ENCODE peak calls at places on chromosomes 6 and 20, in ten cellular contexts. R, U, B, J, S, P, W, D, I and A are unnamed samples.

GRCh38 chr6:133187657-133188453 is 53.3 kb upstream of the EYA4 start:
- DNase-seq in R (no peak), U (no peak), B (no peak), J (no peak), S (no peak), P (no peak), W (no peak), D (peak), I (no peak), A (no peak)

GRCh38 chr6:141118991-141119390 is 1013.7 kb upstream of the GJE1 start:
- DNase-seq in R (no peak), U (no peak), B (no peak), J (no peak), S (no peak), P (no peak), W (no peak), D (no peak), I (no peak), A (no peak)

GRCh38 chr6:10418361-10418861 is 3.5 kb upstream of the TFAP2A start:
- DNase-seq in R (no peak), U (no peak), B (no peak), J (no peak), S (no peak), P (no peak), W (no peak), D (no peak), I (no peak), A (no peak)

GRCh38 chr6:138182939-138183791 is 21.4 kb downstream of the ARFGEF3 start:
- DNase-seq in R (no peak), U (no peak), B (no peak), J (no peak), S (peak), P (no peak), W (no peak), D (no peak), I (no peak), A (no peak)

GRCh38 chr20:57393321-57394086 is 2.3 kb downstream of the RBM38 start:
- DNase-seq in R (no peak), U (no peak), B (no peak), J (peak), S (no peak), P (no peak), W (peak), D (no peak), I (no peak), A (no peak)

GRCh38 chr6:160863782-160864181 is 127.8 kb upstream of the MAP3K4 start:
- DNase-seq in R (no peak), U (no peak), B (no peak), J (no peak), S (no peak), P (no peak), W (no peak), D (no peak), I (no peak), A (no peak)

GRCh38 chr20:45368221-45368980 is 5.4 kb downstream of the SYS1 start:
- DNase-seq in R (no peak), U (no peak), B (no peak), J (no peak), S (no peak), P (no peak), W (peak), D (no peak), I (no peak), A (no peak)

GRCh38 chr6:63572733-63573139 is 456 bp downstream of the LOC128125822 start:
- DNase-seq in R (peak), U (no peak), B (no peak), J (no peak), S (no peak), P (no peak), W (no peak), D (no peak), I (peak), A (no peak)

GRCh38 chr6:73800997-73801396 is 105.0 kb downstream of the CD109 start:
- DNase-seq in R (no peak), U (no peak), B (no peak), J (peak), S (no peak), P (no peak), W (no peak), D (no peak), I (no peak), A (no peak)

GRCh38 chr20:20368414-20369352 is 779 bp downstream of the INSM1 start:
- DNase-seq in R (no peak), U (no peak), B (no peak), J (no peak), S (no peak), P (no peak), W (no peak), D (no peak), I (peak), A (no peak)

GRCh38 chr20:33516882-33517281 is 27.0 kb downstream of the CBFA2T2 start:
- DNase-seq in R (no peak), U (no peak), B (no peak), J (no peak), S (no peak), P (no peak), W (no peak), D (no peak), I (no peak), A (no peak)

GRCh38 chr6:33202799-33203198 is 1.7 kb upstream of the HSD17B8 start:
- DNase-seq in R (no peak), U (no peak), B (no peak), J (no peak), S (no peak), P (no peak), W (no peak), D (no peak), I (no peak), A (no peak)

GRCh38 chr20:49676581-49677291 is 36.9 kb downstream of the B4GALT5 start:
- DNase-seq in R (peak), U (peak), B (no peak), J (no peak), S (no peak), P (no peak), W (no peak), D (no peak), I (no peak), A (no peak)

GRCh38 chr6:138528986-138529385 is 29.7 kb upstream of the NHSL1 start:
- DNase-seq in R (no peak), U (no peak), B (no peak), J (no peak), S (no peak), P (no peak), W (no peak), D (no peak), I (no peak), A (no peak)

GRCh38 chr20:61251529-61252393 is at the start of gene CDH4:
- DNase-seq in R (no peak), U (no peak), B (no peak), J (no peak), S (no peak), P (no peak), W (no peak), D (no peak), I (peak), A (no peak)

GRCh38 chr20:4835244-4836177 is 113.8 kb downstream of the PRND start:
- DNase-seq in R (no peak), U (no peak), B (peak), J (peak), S (no peak), P (peak), W (peak), D (peak), I (peak), A (no peak)

GRCh38 chr20:584375-585301 is 25.5 kb downstream of the TCF15 start:
- DNase-seq in R (no peak), U (no peak), B (no peak), J (no peak), S (no peak), P (no peak), W (no peak), D (no peak), I (no peak), A (no peak)

GRCh38 chr20:6411651-6412050 is 288.8 kb upstream of the FERMT1 start:
- DNase-seq in R (no peak), U (no peak), B (no peak), J (no peak), S (no peak), P (no peak), W (no peak), D (no peak), I (no peak), A (no peak)

GRCh38 chr6:157323924-157324276 is 581 bp upstream of the TMEM242 start:
- DNase-seq in R (peak), U (no peak), B (peak), J (peak), S (peak), P (peak), W (peak), D (peak), I (peak), A (no peak)

GRCh38 chr6:40171343-40171742 is 237.1 kb upstream of the MOCS1 start:
- DNase-seq in R (no peak), U (no peak), B (no peak), J (no peak), S (no peak), P (no peak), W (no peak), D (no peak), I (no peak), A (no peak)

GRCh38 chr6:32852844-32853540 is 512 bp downstream of the TAP1 start:
- DNase-seq in R (no peak), U (no peak), B (no peak), J (peak), S (peak), P (peak), W (peak), D (no peak), I (peak), A (peak)

GRCh38 chr6:151252626-151253025 is 12.9 kb downstream of the AKAP12 start:
- DNase-seq in R (no peak), U (no peak), B (no peak), J (no peak), S (no peak), P (no peak), W (no peak), D (no peak), I (no peak), A (no peak)

GRCh38 chr6:109362102-109362884 is 20.0 kb downstream of the CD164 start:
- DNase-seq in R (no peak), U (no peak), B (no peak), J (no peak), S (no peak), P (no peak), W (no peak), D (no peak), I (no peak), A (no peak)

GRCh38 chr6:29995346-29995777 is 53.0 kb downstream of the HLA-A start:
- DNase-seq in R (no peak), U (no peak), B (no peak), J (no peak), S (no peak), P (no peak), W (no peak), D (no peak), I (no peak), A (no peak)

DNA sequence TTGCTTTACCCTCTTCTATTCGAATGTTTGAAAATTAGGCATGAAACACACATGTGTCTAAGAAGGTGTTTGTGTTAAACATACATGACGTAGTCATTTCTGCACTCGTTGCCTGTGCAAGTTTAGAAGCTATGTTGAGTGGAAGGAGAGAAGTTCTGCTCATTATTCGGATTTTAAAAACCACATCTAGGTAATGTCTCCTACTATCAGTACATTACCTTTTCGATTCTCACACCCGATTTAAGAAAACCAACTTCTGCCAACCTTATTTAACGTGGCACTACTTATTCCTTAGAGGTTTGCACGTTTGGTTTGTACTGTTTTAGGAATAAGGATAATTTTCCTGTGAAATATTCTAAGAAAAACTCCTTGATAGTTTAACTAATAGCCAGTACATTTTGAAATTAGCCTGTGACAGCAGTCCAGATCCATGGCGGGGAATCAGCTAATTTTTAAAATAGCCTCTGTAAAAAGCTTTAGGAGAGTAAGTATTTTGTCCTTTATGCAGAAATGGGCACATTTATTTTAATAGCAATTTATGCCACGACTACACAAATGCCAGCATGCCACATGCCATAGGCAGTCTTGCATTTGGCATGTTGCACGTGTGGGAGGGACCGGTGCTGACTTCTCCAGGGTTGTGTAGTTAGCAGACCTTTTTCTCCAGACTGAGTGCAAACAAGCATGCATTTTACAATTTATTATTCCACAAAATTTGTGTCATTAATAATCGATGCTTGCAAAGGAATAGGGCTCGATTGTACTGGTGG is 6.1 kb downstream of the FOXC1 start:
- DNase-seq in R (no peak), U (no peak), B (no peak), J (no peak), S (no peak), P (no peak), W (no peak), D (no peak), I (no peak), A (no peak)
- H3K4me3 ChIP-seq in R (no peak), U (no peak), B (no peak), J (no peak), S (peak), P (peak), W (no peak), D (peak), I (no peak), A (no peak)

DNA sequence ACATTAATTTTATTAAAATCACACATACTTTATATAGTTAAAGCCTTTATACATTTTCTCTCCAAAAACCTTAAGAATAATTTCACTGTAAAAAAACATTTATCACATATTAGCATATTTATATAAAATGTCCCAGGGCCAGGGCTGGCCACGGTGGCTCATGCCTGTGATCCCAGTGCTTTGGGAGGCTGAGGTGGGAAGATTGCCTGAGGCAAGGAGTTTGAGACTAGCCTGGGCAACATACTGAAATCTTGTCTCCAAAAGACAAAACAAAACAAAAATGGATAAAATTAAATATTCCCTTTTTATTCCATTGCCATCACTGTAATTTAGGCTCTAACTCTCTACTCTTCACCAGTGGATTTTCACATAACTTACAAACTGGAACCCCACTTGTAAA is 43.0 kb upstream of the PIM1 start:
- DNase-seq in R (no peak), U (no peak), B (no peak), J (no peak), S (no peak), P (no peak), W (no peak), D (no peak), I (no peak), A (no peak)
- H3K4me3 ChIP-seq in R (no peak), U (no peak), B (no peak), J (no peak), S (no peak), P (no peak), W (no peak), D (no peak), I (no peak), A (no peak)

DNA sequence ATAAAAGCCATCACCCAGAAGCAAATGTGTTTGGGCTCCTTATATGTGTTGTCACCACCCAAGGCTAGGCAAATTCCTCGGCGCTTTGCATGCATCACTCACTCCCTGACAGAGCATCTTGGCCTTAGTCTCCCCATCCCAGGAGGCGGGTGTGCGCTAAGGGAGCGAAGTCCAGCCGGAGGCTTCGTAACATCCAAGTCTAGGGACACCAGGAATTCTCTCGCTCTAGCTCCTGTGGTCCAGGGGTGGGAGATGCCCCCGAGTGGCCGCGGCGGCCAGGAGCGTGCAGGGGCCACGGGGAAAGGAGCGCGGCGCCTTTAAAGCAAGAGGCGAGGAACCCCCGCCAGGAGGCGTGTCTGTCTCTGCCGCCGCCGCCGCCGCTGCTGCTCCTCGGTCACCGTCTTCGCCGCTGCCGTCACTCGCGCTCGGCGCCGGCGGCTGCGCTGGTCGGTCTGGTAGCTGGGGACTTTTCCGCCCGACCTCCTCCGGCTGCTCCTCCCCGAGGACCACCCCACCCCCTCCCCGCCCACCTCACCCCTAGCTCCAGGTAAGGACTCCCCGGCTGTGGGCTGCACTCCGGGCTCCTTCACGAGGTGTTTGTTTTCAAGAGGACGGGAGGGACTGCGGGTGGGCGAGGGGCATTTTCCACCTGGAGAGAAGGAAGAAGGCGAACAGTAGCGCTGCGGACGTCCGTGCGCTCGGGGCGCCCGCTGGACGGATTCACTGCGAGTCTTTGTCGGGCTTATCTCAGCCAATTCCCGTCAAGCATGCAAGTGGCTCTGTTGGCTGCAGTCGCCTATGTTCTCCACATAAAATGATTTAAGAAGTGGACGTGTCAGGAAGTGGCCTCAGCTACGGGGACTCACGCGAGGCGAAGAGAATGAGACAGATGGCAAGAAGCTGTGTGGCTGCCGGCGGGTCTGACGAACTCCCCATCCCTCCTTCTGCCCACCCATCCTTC is at the start of gene GRIK2:
- DNase-seq in R (peak), U (no peak), B (peak), J (no peak), S (peak), P (no peak), W (no peak), D (no peak), I (peak), A (no peak)
- H3K4me3 ChIP-seq in R (no peak), U (no peak), B (peak), J (peak), S (peak), P (peak), W (peak), D (peak), I (peak), A (no peak)

GRCh38 chr6:153485072-153485471 is 354.0 kb upstream of the RGS17 start:
- DNase-seq in R (no peak), U (no peak), B (no peak), J (no peak), S (no peak), P (no peak), W (no peak), D (no peak), I (no peak), A (no peak)
- H3K4me3 ChIP-seq in R (no peak), U (no peak), B (no peak), J (no peak), S (no peak), P (no peak), W (no peak), D (no peak), I (no peak), A (no peak)

GRCh38 chr20:36835453-36836198 is 40.3 kb upstream of the TLDC2 start:
- DNase-seq in R (peak), U (peak), B (peak), J (peak), S (peak), P (peak), W (peak), D (peak), I (peak), A (peak)
- H3K4me3 ChIP-seq in R (no peak), U (peak), B (no peak), J (peak), S (peak), P (peak), W (peak), D (peak), I (no peak), A (peak)

DNA sequence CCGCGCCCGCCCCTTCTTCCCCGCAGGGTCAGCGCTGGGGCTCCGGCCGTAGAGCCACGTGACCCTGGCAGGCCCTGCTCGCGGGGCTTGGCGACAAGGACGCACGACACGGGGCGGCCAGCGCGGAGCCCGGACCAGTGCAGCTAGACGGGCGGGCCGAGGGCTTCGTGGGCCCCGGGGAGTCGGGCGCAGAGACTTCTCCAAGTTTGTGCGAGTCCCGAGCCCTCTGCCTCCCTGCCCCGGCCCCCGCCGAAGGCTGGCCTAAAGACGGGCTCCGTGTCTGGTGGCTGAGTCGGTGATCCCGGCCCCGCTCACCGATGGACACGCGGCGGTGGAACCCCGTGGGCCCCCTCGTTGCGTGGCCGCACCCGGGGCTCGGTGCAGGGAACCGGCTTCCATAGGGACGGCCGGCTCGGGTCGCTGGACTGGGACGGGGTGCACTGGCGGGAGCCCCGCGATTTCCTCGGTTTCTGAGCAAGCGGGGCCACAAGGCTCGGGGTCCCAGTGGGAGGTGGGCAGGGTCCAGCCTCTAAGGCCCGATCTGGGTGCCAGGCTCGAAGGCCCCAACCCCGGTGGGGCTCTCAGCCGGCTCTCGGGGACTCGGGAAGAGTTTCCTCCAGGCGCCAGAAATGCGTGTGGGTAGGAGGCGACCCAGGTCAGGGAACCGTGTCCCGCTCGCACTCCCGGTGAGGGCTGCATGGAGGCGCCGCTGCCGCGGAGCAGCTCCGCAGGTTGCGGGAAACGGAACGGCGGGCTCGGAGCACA is 461 bp upstream of the GATA5 start:
- DNase-seq in R (peak), U (no peak), B (peak), J (no peak), S (no peak), P (peak), W (no peak), D (no peak), I (no peak), A (no peak)
- H3K4me3 ChIP-seq in R (peak), U (no peak), B (peak), J (peak), S (peak), P (peak), W (peak), D (no peak), I (peak), A (no peak)

DNA sequence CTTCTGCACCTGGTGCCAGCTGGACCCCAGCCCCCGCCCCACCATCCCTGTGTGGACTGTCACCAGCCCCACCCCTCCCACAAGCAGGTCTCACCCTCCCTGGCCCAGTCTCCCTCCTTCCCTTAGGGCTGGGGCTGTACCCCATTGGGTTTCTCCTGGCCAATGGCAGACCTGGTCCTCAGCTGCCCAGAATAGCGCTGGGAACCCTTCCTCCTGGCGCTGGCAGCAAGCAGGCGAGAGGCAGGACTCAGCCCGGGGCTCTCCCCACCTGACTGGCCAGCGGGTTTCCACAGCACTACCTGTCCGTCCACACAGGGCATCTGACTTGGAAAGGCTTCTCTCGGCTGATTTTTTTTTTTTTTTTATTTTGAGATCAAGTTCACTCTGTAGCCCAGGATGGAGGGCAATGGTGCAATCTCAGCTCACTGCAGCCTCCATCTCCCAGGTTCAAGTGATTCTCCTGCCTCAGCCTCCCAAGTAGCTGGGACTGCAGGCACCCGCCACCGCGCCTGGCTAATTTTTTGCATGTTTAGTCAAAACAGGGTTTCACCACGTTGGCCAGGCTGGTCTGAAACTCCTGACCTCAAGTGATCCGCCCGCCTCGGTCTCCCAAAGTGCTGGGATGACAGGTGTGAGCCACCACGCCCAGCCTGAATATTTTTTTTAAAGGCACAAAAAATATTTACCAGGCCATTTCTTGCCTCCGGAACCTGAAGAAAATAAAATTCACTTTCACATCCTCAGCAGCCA is 21.6 kb upstream of the CHRNA4 start:
- DNase-seq in R (no peak), U (no peak), B (no peak), J (no peak), S (no peak), P (no peak), W (no peak), D (no peak), I (no peak), A (no peak)
- H3K4me3 ChIP-seq in R (no peak), U (no peak), B (no peak), J (no peak), S (no peak), P (no peak), W (no peak), D (no peak), I (no peak), A (no peak)